ENCODE peak calls at places on chromosomes 3 and 15, in four cellular contexts. F is CD8-positive, alpha-beta T cell; P is lower lobe of right lung; G is fibroblast of mammary gland. C is an unnamed sample.

GRCh38 chr15:23035964-23036566 is 3.3 kb downstream of the TUBGCP5 start:
- DNase-seq in P (no peak), G (peak), F (peak), C (no peak)

GRCh38 chr3:112757197-112757596 is 89.5 kb downstream of the CD200R1L start:
- DNase-seq in G (no peak), F (no peak), P (no peak), C (no peak)

GRCh38 chr3:140546649-140547048 is 131.2 kb upstream of the TRIM42 start:
- DNase-seq in P (no peak), G (no peak), F (no peak), C (no peak)

GRCh38 chr3:112089956-112090898 is 4.0 kb downstream of the C3orf52 start:
- DNase-seq in G (no peak), F (no peak), P (no peak), C (no peak)

GRCh38 chr15:51094606-51095569 is at the start of gene TNFAIP8L3:
- DNase-seq in G (no peak), P (no peak), F (no peak), C (no peak)

GRCh38 chr3:52290596-52291507 is 3.2 kb downstream of the GLYCTK start:
- DNase-seq in F (no peak), P (peak), G (no peak), C (no peak)

GRCh38 chr3:152298393-152299242 is 29.9 kb downstream of the MBNL1 start:
- DNase-seq in G (peak), P (no peak), F (no peak), C (no peak)

GRCh38 chr3:151684104-151684503 is 49.6 kb upstream of the AADACL2 start:
- DNase-seq in F (no peak), G (no peak), P (no peak), C (no peak)

GRCh38 chr15:74906193-74906449 is 530 bp downstream of the FAM219B start:
- DNase-seq in F (no peak), G (no peak), P (peak), C (peak)

GRCh38 chr15:67700023-67700422 is 125.3 kb upstream of the SKOR1 start:
- DNase-seq in G (peak), P (no peak), F (no peak), C (no peak)

GRCh38 chr3:11548721-11549131 is 95.0 kb downstream of the VGLL4 start:
- DNase-seq in G (peak), F (no peak), P (no peak), C (no peak)

GRCh38 chr3:102143536-102143935 is 291.3 kb upstream of the ZPLD1 start:
- DNase-seq in P (no peak), G (no peak), F (no peak), C (no peak)

GRCh38 chr3:32347286-32348125 is 44.1 kb upstream of the CMTM7 start:
- DNase-seq in P (no peak), F (no peak), G (no peak), C (no peak)

GRCh38 chr3:198028718-198029117 is 68.7 kb downstream of the LMLN start:
- DNase-seq in F (no peak), P (no peak), G (peak), C (no peak)

GRCh38 chr3:132867526-132867925 is 145.3 kb upstream of the NPHP3 start:
- DNase-seq in P (no peak), F (no peak), G (peak), C (no peak)

GRCh38 chr3:31502803-31503221 is 29.9 kb upstream of the STT3B start:
- DNase-seq in P (no peak), G (no peak), F (no peak), C (no peak)

GRCh38 chr3:36868614-36869436 is 76.0 kb downstream of the TRANK1 start:
- DNase-seq in F (no peak), G (peak), P (no peak), C (peak)

GRCh38 chr15:40594429-40594836 is 384 bp downstream of the KNL1 start:
- DNase-seq in P (peak), F (no peak), G (peak), C (peak)

GRCh38 chr3:57910988-57911387 is 97.2 kb upstream of the FLNB start:
- DNase-seq in G (no peak), F (no peak), P (no peak), C (no peak)

GRCh38 chr3:165503346-165503745 is 307.2 kb upstream of the SLITRK3 start:
- DNase-seq in P (no peak), G (no peak), F (no peak), C (no peak)

GRCh38 chr15:90820481-90820880 is 47.9 kb upstream of the FURIN start:
- DNase-seq in P (no peak), G (no peak), F (no peak), C (no peak)

GRCh38 chr3:79086514-79086913 is 681.3 kb downstream of the ROBO1 start:
- DNase-seq in G (peak), F (no peak), P (no peak), C (no peak)

GRCh38 chr3:123880998-123881561 is 3.1 kb downstream of the MYLK start:
- DNase-seq in P (no peak), G (peak), F (no peak), C (no peak)

GRCh38 chr3:174408310-174408709 is 450.8 kb upstream of the NAALADL2 start:
- DNase-seq in P (no peak), G (peak), F (no peak), C (no peak)

GRCh38 chr15:92714457-92715401 is 59.2 kb upstream of the FAM174B start:
- DNase-seq in G (peak), F (peak), P (peak), C (peak)

GRCh38 chr15:85402195-85402921 is 22.0 kb downstream of the AKAP13 start:
- DNase-seq in F (no peak), G (no peak), P (no peak), C (no peak)

GRCh38 chr3:102715030-102715697 is 280.3 kb downstream of the ZPLD1 start:
- DNase-seq in P (no peak), F (no peak), G (peak), C (no peak)

GRCh38 chr15:43511012-43511885 is 6.2 kb upstream of the MAP1A start:
- DNase-seq in P (no peak), F (no peak), G (no peak), C (no peak)

GRCh38 chr15:75799190-75799589 is 44.1 kb upstream of the UBE2Q2 start:
- DNase-seq in F (no peak), P (no peak), G (no peak), C (no peak)

GRCh38 chr3:122074621-122075265 is 19.6 kb downstream of the CD86 start:
- DNase-seq in P (peak), G (peak), F (no peak), C (no peak)

GRCh38 chr3:15859507-15860013 is 61.8 kb upstream of the ANKRD28 start:
- DNase-seq in F (peak), G (peak), P (peak), C (peak)

GRCh38 chr3:120062474-120062873 is 31.8 kb downstream of the GSK3B start:
- DNase-seq in G (peak), F (no peak), P (no peak), C (no peak)

GRCh38 chr15:83886321-83886720 is 232.4 kb downstream of the ADAMTSL3 start:
- DNase-seq in F (no peak), G (no peak), P (no peak), C (no peak)

C was measured in substantia nigra.